ENCODE peak calls at places on chromosomes 4 and X, in ten cellular contexts. D, P, C, G, H, M, K, W, F and U are unnamed samples.

GRCh38 chrX:651922-652775 is 21.6 kb downstream of the SHOX start:
- DNase-seq in D (no peak), P (no peak), C (no peak), G (no peak), H (no peak), M (peak; percentile 25), K (no peak), W (no peak), F (no peak), U (no peak)

GRCh38 chrX:54807524-54808108 is at the start of gene MAGED2:
- DNase-seq in D (peak; percentile 37), P (no peak), C (peak; percentile 5), G (peak; percentile 43), H (peak; percentile 43), M (no peak), K (no peak), W (no peak), F (peak; percentile 17), U (no peak)

GRCh38 chr4:128220286-128221235 is 67.1 kb downstream of the PGRMC2 start:
- DNase-seq in D (no peak), P (peak; percentile 21), C (no peak), G (no peak), H (no peak), M (no peak), K (no peak), W (peak; percentile 42), F (peak; percentile 71), U (no peak)

GRCh38 chr4:82975792-82976191 is 34.8 kb downstream of the LIN54 start:
- DNase-seq in D (no peak), P (peak; percentile 30), C (no peak), G (no peak), H (no peak), M (no peak), K (no peak), W (peak; percentile 40), F (no peak), U (no peak)

GRCh38 chr4:37827030-37827705 is 682 bp downstream of the PGM2 start:
- DNase-seq in D (no peak), P (no peak), C (no peak), G (no peak), H (no peak), M (peak; percentile 50), K (peak; percentile 11), W (peak; percentile 68), F (no peak), U (peak; percentile 27)

GRCh38 chrX:85828771-85829170 is 218.6 kb downstream of the CHM start:
- DNase-seq in D (no peak), P (no peak), C (no peak), G (no peak), H (no peak), M (no peak), K (no peak), W (no peak), F (no peak), U (no peak)

GRCh38 chr4:140935259-140935658 is 179.1 kb upstream of the TBC1D9 start:
- DNase-seq in D (no peak), P (no peak), C (no peak), G (peak; percentile 23), H (no peak), M (no peak), K (peak; percentile 52), W (no peak), F (peak; percentile 31), U (no peak)

GRCh38 chrX:44435047-44435446 is 91.6 kb upstream of the EFHC2 start:
- DNase-seq in D (no peak), P (no peak), C (no peak), G (no peak), H (no peak), M (no peak), K (no peak), W (no peak), F (no peak), U (no peak)

GRCh38 chrX:20354505-20354904 is 87.8 kb upstream of the RPS6KA3 start:
- DNase-seq in D (no peak), P (no peak), C (no peak), G (no peak), H (no peak), M (no peak), K (no peak), W (no peak), F (no peak), U (no peak)

GRCh38 chr4:169212981-169213380 is 57.8 kb downstream of the SH3RF1 start:
- DNase-seq in D (no peak), P (no peak), C (no peak), G (no peak), H (no peak), M (no peak), K (no peak), W (no peak), F (no peak), U (no peak)

GRCh38 chr4:114077610-114078009 is 98.2 kb upstream of the ARSJ start:
- DNase-seq in D (no peak), P (peak; percentile 59), C (no peak), G (no peak), H (no peak), M (no peak), K (no peak), W (peak; percentile 71), F (peak; percentile 91), U (no peak)

GRCh38 chr4:12555011-12555410 is 929.1 kb downstream of the RAB28 start:
- DNase-seq in D (no peak), P (no peak), C (no peak), G (no peak), H (no peak), M (no peak), K (no peak), W (peak; percentile 50), F (no peak), U (peak; percentile 41)

GRCh38 chrX:112367065-112367464 is 284.5 kb upstream of the TRPC5 start:
- DNase-seq in D (no peak), P (no peak), C (no peak), G (no peak), H (no peak), M (no peak), K (no peak), W (no peak), F (no peak), U (no peak)

GRCh38 chrX:112368371-112368770 is 285.8 kb upstream of the TRPC5 start:
- DNase-seq in D (no peak), P (no peak), C (no peak), G (no peak), H (peak; percentile 4), M (no peak), K (no peak), W (no peak), F (no peak), U (no peak)
- TF ChIP-seq CTCF in D (no peak), P (peak; percentile 37), C (no peak), G (no peak), H (no peak), M (no peak), K (no peak), W (peak; percentile 13), F (peak; percentile 31), U (no peak)

GRCh38 chrX:150365051-150365952 is 2.2 kb downstream of the MAMLD1 start:
- DNase-seq in D (peak; percentile 75), P (no peak), C (peak; percentile 54), G (peak; percentile 69), H (peak; percentile 80), M (peak; percentile 68), K (peak; percentile 65), W (peak; percentile 28), F (peak; percentile 46), U (peak; percentile 84)

GRCh38 chrX:150364347-150365050 is 1.4 kb downstream of the MAMLD1 start:
- DNase-seq in D (peak; percentile 19), P (no peak), C (peak; percentile 7), G (no peak), H (peak; percentile 19), M (no peak), K (no peak), W (no peak), F (no peak), U (peak; percentile 45)

GRCh38 chrX:150366951-150367545 is 3.9 kb downstream of the MAMLD1 start:
- DNase-seq in D (no peak), P (no peak), C (no peak), G (no peak), H (no peak), M (no peak), K (no peak), W (peak; percentile 40), F (peak; percentile 70), U (no peak)

GRCh38 chrX:150363561-150364346 is 637 bp downstream of the MAMLD1 start:
- DNase-seq in D (peak; percentile 35), P (no peak), C (no peak), G (peak; percentile 27), H (peak; percentile 36), M (peak; percentile 44), K (peak; percentile 19), W (no peak), F (peak; percentile 40), U (no peak)

GRCh38 chrX:150365953-150366911 is 3.1 kb downstream of the MAMLD1 start:
- DNase-seq in D (peak; percentile 52), P (no peak), C (peak; percentile 62), G (peak; percentile 54), H (peak; percentile 46), M (peak; percentile 47), K (peak; percentile 20), W (peak; percentile 56), F (peak; percentile 38), U (no peak)
- TF ChIP-seq CTCF in D (no peak), P (peak; percentile 25), C (no peak), G (no peak), H (no peak), M (no peak), K (no peak), W (peak; percentile 51), F (peak; percentile 10), U (no peak)

GRCh38 chrX:137166591-137166990 is 132.8 kb upstream of the GPR101 start:
- DNase-seq in D (no peak), P (no peak), C (no peak), G (no peak), H (peak; percentile 17), M (no peak), K (no peak), W (no peak), F (no peak), U (no peak)
- TF ChIP-seq CTCF in D (no peak), P (no peak), C (no peak), G (no peak), H (peak; percentile 44), M (no peak), K (no peak), W (peak; percentile 15), F (no peak), U (no peak)

DNA sequence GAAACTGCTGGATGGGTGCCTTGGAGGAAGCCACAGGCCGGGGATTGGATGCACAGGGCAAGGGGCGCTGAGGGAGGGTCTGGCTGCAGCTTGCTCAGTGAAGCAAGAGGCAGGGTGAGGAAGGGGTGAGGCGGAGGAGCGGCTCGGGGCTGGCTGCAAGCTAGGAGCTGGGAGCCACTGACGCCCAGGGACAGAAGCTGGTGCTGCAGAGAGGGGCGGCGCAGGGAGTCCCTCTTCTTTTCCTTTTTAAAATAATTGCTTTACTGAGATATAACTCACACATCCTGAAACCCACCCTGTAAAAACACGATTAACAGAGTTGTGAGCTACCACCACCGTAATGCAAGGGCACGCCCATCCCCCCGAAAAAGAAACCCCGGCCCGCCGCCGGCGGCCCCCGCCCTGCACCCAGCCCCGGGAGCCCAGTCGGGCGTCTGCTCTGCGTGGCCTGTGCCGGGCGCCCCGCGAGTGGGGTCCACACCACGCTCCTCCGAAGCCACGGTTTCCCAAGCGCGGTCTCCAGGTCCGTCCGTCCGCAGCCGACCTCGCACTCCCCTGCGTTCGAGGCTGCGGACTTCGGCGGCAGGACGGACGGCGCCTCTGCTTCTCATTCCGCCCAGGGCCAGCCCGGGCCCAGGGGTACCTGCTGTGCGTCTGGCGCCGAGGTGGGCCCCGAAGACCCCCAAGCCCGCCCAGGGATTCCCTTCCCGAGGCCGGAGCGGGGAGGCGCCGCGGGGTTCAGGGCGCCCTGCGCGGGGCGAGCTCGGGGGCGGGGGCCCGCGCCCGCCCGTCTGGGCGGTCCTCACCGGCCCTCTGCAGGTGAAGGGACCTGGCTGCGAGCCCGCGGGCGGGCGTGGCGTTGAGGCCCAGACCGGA is 865 bp upstream of the UVSSA start:
- DNase-seq in D (peak; percentile 41), P (no peak), C (peak; percentile 18), G (peak; percentile 59), H (peak; percentile 61), M (peak; percentile 73), K (peak; percentile 48), W (peak; percentile 40), F (peak; percentile 53), U (peak; percentile 72)
- TF ChIP-seq CTCF in D (peak; percentile 6), P (peak; percentile 44), C (no peak), G (no peak), H (no peak), M (no peak), K (no peak), W (no peak), F (peak; percentile 46), U (no peak)